ENCODE peak calls at places on chromosome 16, in nine cellular contexts. One of them, this sample, is unnamed.

GRCh38 chr16:68076560-68076959 is 8.6 kb upstream of the NFATC3 start:
- DNase-seq in lung: peak; percentile 22
- DNase-seq in naive thymus-derived CD4-positive, alpha-beta T cell: no peak
- DNase-seq in aorta: no peak
- DNase-seq in fibroblast of lung: no peak
- DNase-seq in lower lobe of right lung: no peak
- DNase-seq in GM23248: no peak
- DNase-seq in IMR-90: no peak
- DNase-seq in endodermal cell: no peak
- DNase-seq in this sample: no peak

GRCh38 chr16:75175074-75175473 is 26.8 kb downstream of the ZFP1 start:
- DNase-seq in lung: no peak
- DNase-seq in naive thymus-derived CD4-positive, alpha-beta T cell: no peak
- DNase-seq in aorta: no peak
- DNase-seq in fibroblast of lung: no peak
- DNase-seq in lower lobe of right lung: no peak
- DNase-seq in GM23248: no peak
- DNase-seq in IMR-90: no peak
- DNase-seq in endodermal cell: no peak
- DNase-seq in this sample: no peak

GRCh38 chr16:68782198-68783174 is 45.4 kb downstream of the CDH1 start:
- DNase-seq in lung: no peak
- DNase-seq in naive thymus-derived CD4-positive, alpha-beta T cell: no peak
- DNase-seq in aorta: no peak
- DNase-seq in fibroblast of lung: no peak
- DNase-seq in lower lobe of right lung: no peak
- DNase-seq in GM23248: no peak
- DNase-seq in IMR-90: no peak
- DNase-seq in endodermal cell: no peak
- DNase-seq in this sample: no peak

GRCh38 chr16:30350134-30350871 is 4.8 kb downstream of the CD2BP2 start:
- DNase-seq in lung: no peak
- DNase-seq in naive thymus-derived CD4-positive, alpha-beta T cell: no peak
- DNase-seq in aorta: no peak
- DNase-seq in fibroblast of lung: peak; percentile 77
- DNase-seq in lower lobe of right lung: no peak
- DNase-seq in GM23248: peak; percentile 23
- DNase-seq in IMR-90: no peak
- DNase-seq in endodermal cell: no peak
- DNase-seq in this sample: no peak

GRCh38 chr16:85425061-85425662 is 188.0 kb upstream of the GSE1 start:
- DNase-seq in lung: no peak
- DNase-seq in naive thymus-derived CD4-positive, alpha-beta T cell: no peak
- DNase-seq in aorta: peak; percentile 50
- DNase-seq in fibroblast of lung: no peak
- DNase-seq in lower lobe of right lung: peak; percentile 31
- DNase-seq in GM23248: no peak
- DNase-seq in IMR-90: no peak
- DNase-seq in endodermal cell: no peak
- DNase-seq in this sample: no peak

GRCh38 chr16:21162661-21163151 is 4.2 kb downstream of the LDAF1 start:
- DNase-seq in lung: no peak
- DNase-seq in naive thymus-derived CD4-positive, alpha-beta T cell: no peak
- DNase-seq in aorta: no peak
- DNase-seq in fibroblast of lung: no peak
- DNase-seq in lower lobe of right lung: no peak
- DNase-seq in GM23248: peak; percentile 25
- DNase-seq in IMR-90: peak; percentile 35
- DNase-seq in endodermal cell: no peak
- DNase-seq in this sample: no peak

GRCh38 chr16:87754535-87754934 is 11.3 kb downstream of the KLHDC4 start:
- DNase-seq in lung: no peak
- DNase-seq in naive thymus-derived CD4-positive, alpha-beta T cell: no peak
- DNase-seq in aorta: no peak
- DNase-seq in fibroblast of lung: no peak
- DNase-seq in lower lobe of right lung: no peak
- DNase-seq in GM23248: no peak
- DNase-seq in IMR-90: no peak
- DNase-seq in endodermal cell: no peak
- DNase-seq in this sample: no peak

GRCh38 chr16:86342161-86342560 is 168.2 kb upstream of the FOXF1 start:
- DNase-seq in lung: no peak
- DNase-seq in naive thymus-derived CD4-positive, alpha-beta T cell: no peak
- DNase-seq in aorta: peak; percentile 67
- DNase-seq in fibroblast of lung: no peak
- DNase-seq in lower lobe of right lung: no peak
- DNase-seq in GM23248: no peak
- DNase-seq in IMR-90: no peak
- DNase-seq in endodermal cell: no peak
- DNase-seq in this sample: no peak

GRCh38 chr16:85878875-85879274 is 20.1 kb upstream of the IRF8 start:
- DNase-seq in lung: no peak
- DNase-seq in naive thymus-derived CD4-positive, alpha-beta T cell: no peak
- DNase-seq in aorta: no peak
- DNase-seq in fibroblast of lung: peak; percentile 69
- DNase-seq in lower lobe of right lung: no peak
- DNase-seq in GM23248: peak; percentile 77
- DNase-seq in IMR-90: peak; percentile 71
- DNase-seq in endodermal cell: no peak
- DNase-seq in this sample: no peak

GRCh38 chr16:714079-714478 is 839 bp upstream of the METRN start:
- DNase-seq in lung: no peak
- DNase-seq in naive thymus-derived CD4-positive, alpha-beta T cell: no peak
- DNase-seq in aorta: no peak
- DNase-seq in fibroblast of lung: no peak
- DNase-seq in lower lobe of right lung: no peak
- DNase-seq in GM23248: no peak
- DNase-seq in IMR-90: no peak
- DNase-seq in endodermal cell: no peak
- DNase-seq in this sample: peak; percentile 51

GRCh38 chr16:59368586-59368985 is 634.5 kb upstream of the GOT2 start:
- DNase-seq in lung: no peak
- DNase-seq in naive thymus-derived CD4-positive, alpha-beta T cell: no peak
- DNase-seq in aorta: no peak
- DNase-seq in fibroblast of lung: no peak
- DNase-seq in lower lobe of right lung: no peak
- DNase-seq in GM23248: no peak
- DNase-seq in IMR-90: no peak
- DNase-seq in endodermal cell: no peak
- DNase-seq in this sample: no peak
- H3K4me3 ChIP-seq in lung: no peak overlapping the region
- H3K4me3 ChIP-seq in naive thymus-derived CD4-positive, alpha-beta T cell: no peak overlapping the region
- H3K4me3 ChIP-seq in aorta: no peak overlapping the region
- H3K4me3 ChIP-seq in fibroblast of lung: no peak overlapping the region
- H3K4me3 ChIP-seq in lower lobe of right lung: no peak overlapping the region
- H3K4me3 ChIP-seq in GM23248: no peak overlapping the region
- H3K4me3 ChIP-seq in IMR-90: no peak overlapping the region
- H3K4me3 ChIP-seq in endodermal cell: no peak overlapping the region
- H3K4me3 ChIP-seq in this sample: no peak overlapping the region

GRCh38 chr16:2243781-2244180 is 7.5 kb downstream of the DNASE1L2 start:
- DNase-seq in lung: no peak
- DNase-seq in naive thymus-derived CD4-positive, alpha-beta T cell: no peak
- DNase-seq in aorta: no peak
- DNase-seq in fibroblast of lung: no peak
- DNase-seq in lower lobe of right lung: no peak
- DNase-seq in GM23248: no peak
- DNase-seq in IMR-90: no peak
- DNase-seq in endodermal cell: no peak
- DNase-seq in this sample: no peak
- H3K36me3 ChIP-seq in lung: peaks cover 13% of the 10 kb centered on the region
- H3K36me3 ChIP-seq in naive thymus-derived CD4-positive, alpha-beta T cell: peaks cover 46% of the 10 kb centered on the region
- H3K36me3 ChIP-seq in aorta: no peaks in the 10 kb centered on the region
- H3K36me3 ChIP-seq in fibroblast of lung: peaks cover 26% of the 10 kb centered on the region
- H3K36me3 ChIP-seq in lower lobe of right lung: peaks cover 63% of the 10 kb centered on the region
- H3K36me3 ChIP-seq in GM23248: peaks cover 12% of the 10 kb centered on the region
- H3K36me3 ChIP-seq in IMR-90: peaks cover 51% of the 10 kb centered on the region
- H3K36me3 ChIP-seq in endodermal cell: peaks cover 53% of the 10 kb centered on the region
- H3K36me3 ChIP-seq in this sample: peaks cover 5% of the 10 kb centered on the region

DNA sequence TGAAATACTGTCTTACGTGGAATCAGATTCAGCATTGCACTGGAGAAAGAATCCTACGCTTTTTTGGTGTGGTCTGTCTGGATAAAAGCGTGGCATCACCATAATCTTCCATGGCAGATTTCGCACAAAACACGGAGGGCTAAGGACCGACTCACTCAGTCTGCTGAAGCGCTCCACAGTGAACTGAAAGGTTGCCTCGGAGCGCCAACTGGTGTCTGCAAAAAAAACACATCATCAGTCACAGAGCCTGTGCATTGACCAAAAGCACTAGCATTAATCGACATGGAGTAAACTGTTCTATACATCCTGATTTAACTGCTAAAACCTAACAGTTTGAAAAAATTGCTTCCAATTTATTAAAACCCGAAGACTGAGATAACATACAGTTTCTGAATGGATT is 40.5 kb downstream of the USP7 start:
- DNase-seq in lung: no peak
- DNase-seq in naive thymus-derived CD4-positive, alpha-beta T cell: no peak
- DNase-seq in aorta: no peak
- DNase-seq in fibroblast of lung: no peak
- DNase-seq in lower lobe of right lung: no peak
- DNase-seq in GM23248: no peak
- DNase-seq in IMR-90: no peak
- DNase-seq in endodermal cell: no peak
- DNase-seq in this sample: no peak
- H3K27ac ChIP-seq in lung: no peak overlapping the region
- H3K27ac ChIP-seq in naive thymus-derived CD4-positive, alpha-beta T cell: no peak overlapping the region
- H3K27ac ChIP-seq in aorta: no peak overlapping the region
- H3K27ac ChIP-seq in fibroblast of lung: no peak overlapping the region
- H3K27ac ChIP-seq in lower lobe of right lung: no peak overlapping the region
- H3K27ac ChIP-seq in GM23248: no peak overlapping the region
- H3K27ac ChIP-seq in IMR-90: no peak overlapping the region
- H3K27ac ChIP-seq in endodermal cell: no peak overlapping the region
- H3K27ac ChIP-seq in this sample: no peak overlapping the region

GRCh38 chr16:19766554-19766884 is 48.4 kb downstream of the IQCK start:
- DNase-seq in lung: no peak
- DNase-seq in naive thymus-derived CD4-positive, alpha-beta T cell: no peak
- DNase-seq in aorta: no peak
- DNase-seq in fibroblast of lung: no peak
- DNase-seq in lower lobe of right lung: no peak
- DNase-seq in GM23248: no peak
- DNase-seq in IMR-90: no peak
- DNase-seq in endodermal cell: peak; percentile 31
- DNase-seq in this sample: no peak

GRCh38 chr16:19769239-19769638 is 51.2 kb downstream of the IQCK start:
- DNase-seq in lung: no peak
- DNase-seq in naive thymus-derived CD4-positive, alpha-beta T cell: no peak
- DNase-seq in aorta: no peak
- DNase-seq in fibroblast of lung: no peak
- DNase-seq in lower lobe of right lung: no peak
- DNase-seq in GM23248: no peak
- DNase-seq in IMR-90: no peak
- DNase-seq in endodermal cell: peak; percentile 15
- DNase-seq in this sample: no peak

GRCh38 chr16:19767497-19767896 is 49.4 kb downstream of the IQCK start:
- DNase-seq in lung: no peak
- DNase-seq in naive thymus-derived CD4-positive, alpha-beta T cell: no peak
- DNase-seq in aorta: no peak
- DNase-seq in fibroblast of lung: no peak
- DNase-seq in lower lobe of right lung: no peak
- DNase-seq in GM23248: no peak
- DNase-seq in IMR-90: no peak
- DNase-seq in endodermal cell: peak; percentile 35
- DNase-seq in this sample: no peak

GRCh38 chr16:19766988-19767387 is 48.9 kb downstream of the IQCK start:
- DNase-seq in lung: no peak
- DNase-seq in naive thymus-derived CD4-positive, alpha-beta T cell: no peak
- DNase-seq in aorta: no peak
- DNase-seq in fibroblast of lung: no peak
- DNase-seq in lower lobe of right lung: no peak
- DNase-seq in GM23248: no peak
- DNase-seq in IMR-90: no peak
- DNase-seq in endodermal cell: peak; percentile 41
- DNase-seq in this sample: no peak

DNA sequence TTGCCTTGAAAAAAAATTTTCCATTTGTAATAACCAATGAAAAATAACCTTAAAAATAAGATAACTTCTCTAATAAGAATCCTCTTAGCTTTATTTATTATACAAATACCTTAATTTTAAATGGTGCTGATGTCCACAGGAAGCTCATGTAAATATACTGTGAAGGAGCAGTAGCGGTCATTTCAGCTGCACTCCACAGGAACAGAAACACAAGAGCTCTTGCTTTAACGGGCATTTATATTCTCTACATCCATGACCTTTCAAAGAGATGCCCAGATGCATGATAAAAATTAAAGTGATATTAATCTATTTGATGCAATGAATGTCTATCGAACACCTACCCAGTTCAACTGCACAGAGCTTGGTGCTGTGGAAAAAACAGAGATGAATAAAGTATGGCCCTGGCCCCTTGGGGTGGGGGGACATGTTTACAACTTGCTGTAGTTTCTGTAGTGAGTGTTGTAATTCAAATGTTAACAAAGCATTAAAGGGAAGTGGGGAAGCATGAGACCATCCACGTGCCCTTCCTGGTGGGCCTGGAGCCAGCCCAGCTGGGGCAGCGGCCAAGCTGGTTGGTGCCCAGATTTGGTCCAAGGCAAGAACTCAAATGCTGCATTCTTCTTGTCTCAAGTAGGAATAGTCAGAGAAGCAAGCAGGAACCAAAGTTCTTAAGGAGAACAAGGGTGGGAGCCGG is 47.9 kb downstream of the IQCK start:
- DNase-seq in lung: peak; percentile 32
- DNase-seq in naive thymus-derived CD4-positive, alpha-beta T cell: no peak
- DNase-seq in aorta: peak; percentile 80
- DNase-seq in fibroblast of lung: no peak
- DNase-seq in lower lobe of right lung: peak; percentile 72
- DNase-seq in GM23248: no peak
- DNase-seq in IMR-90: no peak
- DNase-seq in endodermal cell: no peak
- DNase-seq in this sample: no peak
- H3K4me3 ChIP-seq in lung: no peak overlapping the region
- H3K4me3 ChIP-seq in naive thymus-derived CD4-positive, alpha-beta T cell: no peak overlapping the region
- H3K4me3 ChIP-seq in aorta: no peak overlapping the region
- H3K4me3 ChIP-seq in fibroblast of lung: no peak overlapping the region
- H3K4me3 ChIP-seq in lower lobe of right lung: no peak overlapping the region
- H3K4me3 ChIP-seq in GM23248: no peak overlapping the region
- H3K4me3 ChIP-seq in IMR-90: no peak overlapping the region
- H3K4me3 ChIP-seq in endodermal cell: no peak overlapping the region
- H3K4me3 ChIP-seq in this sample: no peak overlapping the region